ENCODE peak calls at places on chromosome 21, in nine cellular contexts. C is Calu3, W is AG04449, J is PC-9, H is epithelial cell of esophagus, M is tibial nerve, Z is chondrocyte, Q is A549, U is IMR-90. X is an unnamed sample.

GRCh38 chr21:42373908-42374455 is 7.6 kb upstream of the TFF1 start:
- DNase-seq in H (no peak), M (no peak), C (no peak), Q (no peak), U (no peak), W (no peak), Z (peak), J (no peak), X (no peak)

GRCh38 chr21:42403611-42404231 is at the start of gene UBASH3A:
- DNase-seq in U (no peak), Z (no peak), M (no peak), H (no peak), Q (no peak), C (no peak), W (no peak), J (no peak), X (no peak)

GRCh38 chr21:25582888-25583287 is 24.4 kb downstream of the MRPL39 start:
- DNase-seq in U (no peak), H (no peak), C (no peak), Z (no peak), Q (no peak), W (no peak), J (no peak), M (no peak), X (no peak)

GRCh38 chr21:25635310-25635709 is 3.7 kb upstream of the JAM2 start:
- DNase-seq in J (no peak), C (no peak), U (no peak), W (no peak), H (no peak), M (no peak), Q (no peak), Z (no peak), X (no peak)

GRCh38 chr21:14620152-14620551 is 74.0 kb upstream of the SAMSN1 start:
- DNase-seq in M (no peak), H (no peak), Q (no peak), J (no peak), C (no peak), Z (no peak), W (no peak), U (no peak), X (no peak)

GRCh38 chr21:33940846-33941245 is 25.2 kb upstream of the ATP5PO start:
- DNase-seq in H (no peak), Z (no peak), M (no peak), J (no peak), W (no peak), U (peak), Q (no peak), C (no peak), X (no peak)

GRCh38 chr21:25103500-25104207 is 503.6 kb downstream of the MRPL39 start:
- DNase-seq in M (no peak), H (no peak), W (peak), C (no peak), Q (no peak), J (no peak), U (peak), Z (no peak), X (no peak)

GRCh38 chr21:29238967-29239289 is 59.8 kb upstream of the BACH1 start:
- DNase-seq in Q (no peak), H (no peak), C (no peak), U (peak), W (peak), M (peak), J (no peak), Z (no peak), X (no peak)

GRCh38 chr21:31142600-31142999 is 104.3 kb upstream of the KRTAP19-8 start:
- DNase-seq in U (no peak), C (no peak), J (no peak), Z (no peak), H (no peak), Q (no peak), W (no peak), M (no peak), X (no peak)

GRCh38 chr21:32844653-32845443 is 73.3 kb upstream of the PAXBP1 start:
- DNase-seq in M (no peak), Q (peak), U (peak), C (peak), W (peak), H (peak), Z (no peak), J (no peak), X (no peak)

GRCh38 chr21:31366825-31367224 is 22.8 kb upstream of the TIAM1 start:
- DNase-seq in Q (peak), J (peak), Z (no peak), W (peak), C (peak), U (peak), M (no peak), H (peak), X (no peak)

GRCh38 chr21:42833859-42834729 is 45.2 kb downstream of the WDR4 start:
- DNase-seq in Z (peak), U (no peak), M (no peak), J (no peak), Q (no peak), H (no peak), C (no peak), W (no peak), X (no peak)

GRCh38 chr21:34592120-34592561 is 22.8 kb downstream of the RCAN1 start:
- DNase-seq in C (no peak), Q (no peak), J (no peak), H (no peak), U (peak), Z (no peak), W (no peak), M (no peak), X (no peak)

GRCh38 chr21:43306911-43307676 is 119.8 kb downstream of the SIK1 start:
- DNase-seq in W (no peak), Q (peak), C (peak), M (no peak), U (peak), H (peak), Z (peak), J (peak), X (no peak)

GRCh38 chr21:42654179-42654912 is 925 bp downstream of the PDE9A start:
- DNase-seq in H (no peak), C (peak), Q (peak), Z (peak), J (peak), M (no peak), W (no peak), U (no peak), X (no peak)

GRCh38 chr21:23789864-23790263 is 1817.4 kb downstream of the MRPL39 start:
- DNase-seq in Q (no peak), W (no peak), U (no peak), H (no peak), Z (no peak), C (no peak), J (no peak), M (no peak), X (no peak)

DNA sequence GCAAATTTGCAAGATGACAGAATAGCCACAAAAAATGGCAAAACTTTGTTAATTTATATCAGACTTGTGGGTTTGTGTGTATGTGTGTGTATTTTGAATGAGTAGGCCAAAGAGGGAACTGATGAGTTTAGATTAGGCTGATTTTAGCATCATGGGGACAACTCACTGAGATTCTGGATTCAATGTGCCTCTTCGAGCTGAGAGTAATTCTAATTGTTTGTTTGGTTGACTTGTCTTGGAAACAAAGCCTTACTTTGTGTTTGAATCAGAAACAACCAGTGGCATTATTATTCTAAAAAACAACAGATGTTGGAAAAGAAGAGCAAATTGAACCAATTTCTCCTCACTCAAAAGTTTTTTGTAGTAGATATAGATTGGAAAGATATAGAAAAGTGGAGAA is 40.5 kb upstream of the C21orf91 start:
- DNase-seq in W (no peak), M (no peak), Q (no peak), C (no peak), Z (no peak), J (no peak), H (no peak), U (no peak), X (no peak)
- TF ChIP-seq CTCF in W (no peak), M (no peak), Q (no peak), C (no peak), Z (no peak), J (no peak), H (no peak), U (no peak), X (no peak)

DNA sequence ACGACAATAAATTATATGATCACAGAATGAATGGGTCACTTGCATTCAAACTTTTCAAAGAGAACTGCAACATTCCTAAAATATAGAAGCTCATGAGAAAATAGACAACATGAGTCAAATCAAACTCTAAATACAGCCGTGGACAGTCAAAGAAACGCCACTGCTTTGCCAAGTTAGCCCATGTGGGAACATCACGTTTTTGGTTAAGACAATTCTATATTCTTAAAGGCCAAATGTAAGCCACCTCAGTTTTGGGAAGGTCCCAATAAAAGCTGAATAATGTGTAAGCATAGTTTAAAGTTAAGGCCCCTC is 33.6 kb downstream of the ETS2 start:
- DNase-seq in U (no peak), Z (no peak), Q (peak), W (no peak), M (no peak), J (no peak), H (no peak), C (no peak), X (no peak)
- TF ChIP-seq CTCF in U (no peak), Z (no peak), Q (no peak), W (no peak), M (no peak), J (no peak), H (no peak), C (no peak), X (no peak)

GRCh38 chr21:46326110-46326703 is 2.3 kb downstream of the PCNT start:
- DNase-seq in Z (no peak), M (no peak), U (no peak), J (peak), W (no peak), H (peak), Q (no peak), C (no peak), X (no peak)
- TF ChIP-seq CTCF in Z (no peak), M (no peak), U (no peak), J (no peak), W (no peak), H (no peak), Q (no peak), C (no peak), X (no peak)

GRCh38 chr21:37619464-37619974 is 252.9 kb downstream of the DYRK1A start:
- DNase-seq in W (no peak), Q (no peak), H (peak), C (no peak), M (no peak), J (no peak), U (no peak), Z (no peak), X (no peak)
- TF ChIP-seq CTCF in W (no peak), Q (no peak), H (peak), C (no peak), M (no peak), J (no peak), U (no peak), Z (no peak), X (no peak)

DNA sequence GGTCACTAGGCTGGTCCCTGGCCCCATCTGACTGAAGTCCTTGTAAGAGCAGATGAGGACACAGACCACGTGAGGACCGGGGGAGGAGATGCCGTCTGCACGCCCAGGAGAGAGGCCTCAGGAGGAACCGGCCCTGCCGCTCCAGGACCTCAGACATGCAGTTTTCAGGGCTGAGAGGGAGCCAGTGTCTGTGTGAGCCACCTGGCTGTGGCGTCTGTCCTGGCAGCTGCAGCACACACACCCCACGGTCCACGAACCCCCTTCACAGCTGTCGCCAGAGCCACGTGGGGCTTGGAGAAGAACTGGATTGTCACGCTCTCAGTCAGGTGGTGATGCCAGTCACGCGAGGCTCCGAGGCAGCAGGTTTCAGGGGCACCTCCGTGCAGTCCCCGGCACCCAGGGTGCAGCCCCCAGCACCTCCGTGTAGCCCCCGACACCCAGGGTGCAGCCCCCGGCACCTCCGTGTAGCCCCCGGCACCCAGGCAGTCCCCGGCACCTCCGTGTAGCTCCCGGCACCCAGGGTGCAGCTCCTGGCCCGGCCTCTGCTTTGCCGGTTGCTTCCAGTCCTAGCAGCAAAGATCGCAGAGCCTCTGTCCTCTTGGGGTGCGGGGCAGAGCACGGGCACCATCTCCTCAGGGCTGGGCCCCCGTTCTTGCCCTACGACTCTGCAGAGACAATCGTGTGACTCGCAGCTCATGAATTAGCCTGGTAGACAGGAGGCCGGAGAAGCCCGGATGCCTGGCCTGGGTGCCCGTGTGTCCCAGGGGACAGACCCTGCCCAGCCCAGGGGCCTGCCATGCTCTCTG is 19.0 kb upstream of the SUMO3 start:
- DNase-seq in Q (peak), U (no peak), H (peak), W (no peak), C (peak), J (peak), Z (peak), M (no peak), X (no peak)
- TF ChIP-seq CTCF in Q (no peak), U (no peak), H (peak), W (no peak), C (no peak), J (no peak), Z (no peak), M (no peak), X (no peak)

GRCh38 chr21:35616090-35616489 is 444.2 kb downstream of the SETD4 start:
- DNase-seq in J (no peak), Q (peak), H (peak), Z (no peak), M (peak), W (peak), C (no peak), U (peak), X (no peak)
- TF ChIP-seq CTCF in J (no peak), Q (peak), H (peak), Z (peak), M (peak), W (peak), C (no peak), U (peak), X (no peak)